ENCODE peak calls at places on chromosome 1, in nine cellular contexts. W is left lobe of liver; Z is stimulated activated memory B cell treated with anti-CD40 and anti-IgM and Interleukin-4, amounts not matched to agents 10 μg/mL and 1 μg/mL and 100 μg/mL, for 72 hours; F is stimulated activated effector memory CD8-positive, alpha-beta T cell treated with anti-CD3 and anti-CD28 coated beads, Interleukin-12 subunit alpha, Interleukin-12 subunit beta, amount 100 ng/mL, for 72 hours; U is naive thymus-derived CD4-positive, alpha-beta T cell; I is PC-3; M is activated T-cell treated with anti-CD3 and anti-CD28 coated beads, Interleukin-2, amount 50 U/mL, for 72 hours; Y is CD4-positive, alpha-beta T cell; D is RWPE2. G is an unnamed sample.

GRCh38 chr1:115057661-115058249 is 28.1 kb downstream of the TSHB start:
- ATAC-seq in U (no peak), Y (no peak), F (no peak), Z (no peak), I (peak), D (no peak), M (no peak), W (no peak), G (no peak)

GRCh38 chr1:222547260-222547614 is 667 bp downstream of the HHIPL2 start:
- ATAC-seq in U (no peak), Y (no peak), Z (no peak), D (peak), W (no peak), M (no peak), I (peak), F (no peak), G (no peak)

GRCh38 chr1:112762541-112763141 is 47.5 kb upstream of the PPM1J start:
- ATAC-seq in F (no peak), I (peak), Z (no peak), M (no peak), Y (no peak), D (peak), U (no peak), W (no peak), G (no peak)

GRCh38 chr1:14599173-14599754 is 779 bp downstream of the KAZN start:
- ATAC-seq in U (no peak), I (peak), F (no peak), Y (no peak), Z (peak), M (no peak), D (peak), W (no peak), G (peak)

GRCh38 chr1:68308034-68308433 is 75.7 kb upstream of the WLS start:
- ATAC-seq in F (no peak), I (no peak), W (no peak), Y (no peak), U (no peak), D (no peak), M (no peak), Z (no peak), G (no peak)

GRCh38 chr1:185601189-185601588 is 133.0 kb upstream of the HMCN1 start:
- ATAC-seq in D (no peak), U (no peak), M (no peak), W (no peak), Y (no peak), Z (no peak), I (no peak), F (peak), G (no peak)

GRCh38 chr1:50476800-50477199 is 53.6 kb upstream of the DMRTA2 start:
- ATAC-seq in F (no peak), M (no peak), W (no peak), Y (no peak), I (no peak), D (no peak), Z (no peak), U (no peak), G (no peak)

GRCh38 chr1:77709727-77710126 is 27.3 kb upstream of the ZZZ3 start:
- ATAC-seq in I (no peak), U (no peak), W (no peak), Z (no peak), F (no peak), D (no peak), Y (no peak), M (no peak), G (no peak)

GRCh38 chr1:182777386-182777785 is 12.2 kb upstream of the NPL start:
- ATAC-seq in Z (no peak), I (no peak), D (no peak), M (no peak), F (no peak), U (no peak), W (no peak), Y (no peak), G (no peak)

GRCh38 chr1:236638935-236639334 is 34.6 kb upstream of the HEATR1 start:
- ATAC-seq in I (no peak), Y (no peak), D (no peak), U (no peak), W (no peak), Z (no peak), M (no peak), F (no peak), G (no peak)

GRCh38 chr1:25208127-25208526 is 24.2 kb downstream of the SYF2 start:
- ATAC-seq in F (no peak), W (no peak), U (no peak), I (no peak), D (no peak), Z (no peak), Y (no peak), M (no peak), G (no peak)

GRCh38 chr1:91851130-91852010 is 34.6 kb downstream of the TGFBR3 start:
- ATAC-seq in M (no peak), Y (no peak), U (no peak), Z (no peak), I (peak), D (peak), F (no peak), W (peak), G (peak)

GRCh38 chr1:91546876-91547275 is 46.2 kb downstream of the CDC7 start:
- ATAC-seq in W (no peak), U (no peak), F (no peak), Z (no peak), D (no peak), Y (no peak), M (no peak), I (peak), G (no peak)

GRCh38 chr1:80656011-80656627 is 1144.6 kb upstream of the ADGRL2 start:
- ATAC-seq in W (peak), D (peak), F (no peak), U (no peak), I (peak), Z (peak), Y (no peak), M (no peak), G (no peak)

GRCh38 chr1:2267862-2268261 is 39.7 kb downstream of the SKI start:
- ATAC-seq in F (no peak), I (no peak), Y (peak), W (no peak), D (no peak), M (no peak), U (peak), Z (no peak), G (no peak)

GRCh38 chr1:239493736-239494285 is 107.4 kb downstream of the CHRM3 start:
- ATAC-seq in M (no peak), Z (no peak), F (no peak), D (no peak), I (peak), Y (no peak), W (no peak), U (no peak), G (no peak)

GRCh38 chr1:8871965-8872399 is 6.5 kb downstream of the ENO1 start:
- ATAC-seq in D (no peak), Y (no peak), F (no peak), M (no peak), Z (no peak), U (no peak), I (no peak), W (no peak), G (no peak)

GRCh38 chr1:184810735-184811316 is 56.2 kb upstream of the EDEM3 start:
- ATAC-seq in Z (no peak), F (no peak), I (no peak), U (no peak), M (no peak), W (no peak), Y (no peak), D (no peak), G (no peak)

GRCh38 chr1:68624233-68624632 is 127.4 kb upstream of the DEPDC1 start:
- ATAC-seq in U (no peak), Y (no peak), I (peak), D (peak), Z (no peak), W (no peak), F (no peak), M (no peak), G (no peak)

GRCh38 chr1:62070384-62071011 is 124.2 kb upstream of the L1TD1 start:
- ATAC-seq in Y (no peak), I (peak), W (peak), U (no peak), M (no peak), Z (no peak), F (no peak), D (no peak), G (no peak)

GRCh38 chr1:157711802-157712201 is 11.2 kb upstream of the FCRL3 start:
- ATAC-seq in Z (no peak), Y (no peak), U (no peak), D (no peak), W (no peak), I (no peak), M (no peak), F (no peak), G (no peak)

GRCh38 chr1:201649776-201650607 is 111.1 kb downstream of the NAV1 start:
- ATAC-seq in M (peak), U (no peak), F (no peak), I (peak), W (peak), Y (no peak), D (peak), Z (no peak), G (peak)

GRCh38 chr1:220787069-220787614 is 429 bp downstream of the MTARC1 start:
- ATAC-seq in W (peak), M (no peak), Y (no peak), U (peak), D (peak), F (no peak), Z (peak), I (peak), G (peak)